ENCODE peak calls at places on chromosomes 1 and 21, in ten cellular contexts. One of them, this sample, is unnamed.

GRCh38 chr1:30807318-30808066 is 49.9 kb upstream of the LAPTM5 start:
- DNase-seq in endodermal cell: no peak
- DNase-seq in endothelial cell: no peak
- DNase-seq in ovary: peak; percentile 49
- DNase-seq in cardiac muscle cell: peak; percentile 85
- DNase-seq in progenitor cell of endocrine pancreas: no peak
- DNase-seq in GM13976: no peak
- DNase-seq in GM12865: no peak
- DNase-seq in GM12878: no peak
- DNase-seq in fibroblast of mammary gland: peak; percentile 67
- DNase-seq in this sample: no peak

GRCh38 chr21:46054447-46054846 is 43.5 kb upstream of the COL6A2 start:
- DNase-seq in endodermal cell: no peak
- DNase-seq in endothelial cell: no peak
- DNase-seq in ovary: peak; percentile 72
- DNase-seq in cardiac muscle cell: peak; percentile 72
- DNase-seq in progenitor cell of endocrine pancreas: peak; percentile 8
- DNase-seq in GM13976: no peak
- DNase-seq in GM12865: no peak
- DNase-seq in GM12878: no peak
- DNase-seq in fibroblast of mammary gland: peak; percentile 47
- DNase-seq in this sample: no peak

GRCh38 chr21:42844411-42845113 is 34.8 kb downstream of the WDR4 start:
- DNase-seq in endodermal cell: peak; percentile 43
- DNase-seq in endothelial cell: no peak
- DNase-seq in ovary: no peak
- DNase-seq in cardiac muscle cell: no peak
- DNase-seq in progenitor cell of endocrine pancreas: no peak
- DNase-seq in GM13976: no peak
- DNase-seq in GM12865: no peak
- DNase-seq in GM12878: no peak
- DNase-seq in fibroblast of mammary gland: no peak
- DNase-seq in this sample: no peak

GRCh38 chr21:36647279-36648093 is 51.4 kb upstream of the SIM2 start:
- DNase-seq in endodermal cell: peak; percentile 84
- DNase-seq in endothelial cell: peak; percentile 46
- DNase-seq in ovary: no peak
- DNase-seq in cardiac muscle cell: peak; percentile 60
- DNase-seq in progenitor cell of endocrine pancreas: no peak
- DNase-seq in GM13976: no peak
- DNase-seq in GM12865: no peak
- DNase-seq in GM12878: no peak
- DNase-seq in fibroblast of mammary gland: peak; percentile 41
- DNase-seq in this sample: no peak

GRCh38 chr1:205261946-205262668 is 34.4 kb downstream of the TMCC2 start:
- DNase-seq in endodermal cell: no peak
- DNase-seq in endothelial cell: peak; percentile 31
- DNase-seq in ovary: no peak
- DNase-seq in cardiac muscle cell: peak; percentile 54
- DNase-seq in progenitor cell of endocrine pancreas: no peak
- DNase-seq in GM13976: no peak
- DNase-seq in GM12865: no peak
- DNase-seq in GM12878: no peak
- DNase-seq in fibroblast of mammary gland: peak; percentile 38
- DNase-seq in this sample: no peak

GRCh38 chr1:207463021-207463420 is 8.9 kb downstream of the CR2 start:
- DNase-seq in endodermal cell: no peak
- DNase-seq in endothelial cell: no peak
- DNase-seq in ovary: no peak
- DNase-seq in cardiac muscle cell: no peak
- DNase-seq in progenitor cell of endocrine pancreas: no peak
- DNase-seq in GM13976: no peak
- DNase-seq in GM12865: no peak
- DNase-seq in GM12878: no peak
- DNase-seq in fibroblast of mammary gland: peak; percentile 50
- DNase-seq in this sample: no peak

GRCh38 chr1:58618303-58618702 is 41.3 kb upstream of the TACSTD2 start:
- DNase-seq in endodermal cell: no peak
- DNase-seq in endothelial cell: no peak
- DNase-seq in ovary: no peak
- DNase-seq in cardiac muscle cell: peak; percentile 91
- DNase-seq in progenitor cell of endocrine pancreas: no peak
- DNase-seq in GM13976: no peak
- DNase-seq in GM12865: peak; percentile 21
- DNase-seq in GM12878: no peak
- DNase-seq in fibroblast of mammary gland: peak; percentile 96
- DNase-seq in this sample: no peak

GRCh38 chr1:86756062-86756406 is 51.7 kb downstream of the SH3GLB1 start:
- DNase-seq in endodermal cell: no peak
- DNase-seq in endothelial cell: no peak
- DNase-seq in ovary: no peak
- DNase-seq in cardiac muscle cell: no peak
- DNase-seq in progenitor cell of endocrine pancreas: no peak
- DNase-seq in GM13976: no peak
- DNase-seq in GM12865: no peak
- DNase-seq in GM12878: no peak
- DNase-seq in fibroblast of mammary gland: no peak
- DNase-seq in this sample: no peak

GRCh38 chr1:211495584-211495983 is 3.6 kb upstream of the RD3 start:
- DNase-seq in endodermal cell: no peak
- DNase-seq in endothelial cell: no peak
- DNase-seq in ovary: no peak
- DNase-seq in cardiac muscle cell: no peak
- DNase-seq in progenitor cell of endocrine pancreas: no peak
- DNase-seq in GM13976: no peak
- DNase-seq in GM12865: no peak
- DNase-seq in GM12878: no peak
- DNase-seq in fibroblast of mammary gland: no peak
- DNase-seq in this sample: no peak

GRCh38 chr1:30088594-30089556 is 634.5 kb downstream of the MATN1 start:
- DNase-seq in endodermal cell: no peak
- DNase-seq in endothelial cell: no peak
- DNase-seq in ovary: no peak
- DNase-seq in cardiac muscle cell: peak; percentile 9
- DNase-seq in progenitor cell of endocrine pancreas: no peak
- DNase-seq in GM13976: no peak
- DNase-seq in GM12865: no peak
- DNase-seq in GM12878: no peak
- DNase-seq in fibroblast of mammary gland: no peak
- DNase-seq in this sample: no peak

GRCh38 chr1:40848530-40849189 is 13.5 kb downstream of the CITED4 start:
- DNase-seq in endodermal cell: peak; percentile 93
- DNase-seq in endothelial cell: peak; percentile 70
- DNase-seq in ovary: peak; percentile 63
- DNase-seq in cardiac muscle cell: peak; percentile 75
- DNase-seq in progenitor cell of endocrine pancreas: peak; percentile 56
- DNase-seq in GM13976: peak; percentile 51
- DNase-seq in GM12865: peak; percentile 56
- DNase-seq in GM12878: no peak
- DNase-seq in fibroblast of mammary gland: peak; percentile 76
- DNase-seq in this sample: peak; percentile 42

GRCh38 chr1:191693797-191694196 is 464.5 kb upstream of the RGS18 start:
- DNase-seq in endodermal cell: no peak
- DNase-seq in endothelial cell: no peak
- DNase-seq in ovary: no peak
- DNase-seq in cardiac muscle cell: no peak
- DNase-seq in progenitor cell of endocrine pancreas: no peak
- DNase-seq in GM13976: no peak
- DNase-seq in GM12865: no peak
- DNase-seq in GM12878: no peak
- DNase-seq in fibroblast of mammary gland: no peak
- DNase-seq in this sample: no peak

GRCh38 chr1:4734219-4734618 is 79.8 kb downstream of the AJAP1 start:
- DNase-seq in endodermal cell: no peak
- DNase-seq in endothelial cell: no peak
- DNase-seq in ovary: no peak
- DNase-seq in cardiac muscle cell: no peak
- DNase-seq in progenitor cell of endocrine pancreas: no peak
- DNase-seq in GM13976: no peak
- DNase-seq in GM12865: no peak
- DNase-seq in GM12878: no peak
- DNase-seq in fibroblast of mammary gland: peak; percentile 1
- DNase-seq in this sample: no peak

GRCh38 chr1:21939650-21940374 is 2.7 kb upstream of the HSPG2 start:
- DNase-seq in endodermal cell: no peak
- DNase-seq in endothelial cell: no peak
- DNase-seq in ovary: peak; percentile 84
- DNase-seq in cardiac muscle cell: peak; percentile 94
- DNase-seq in progenitor cell of endocrine pancreas: no peak
- DNase-seq in GM13976: no peak
- DNase-seq in GM12865: peak; percentile 29
- DNase-seq in GM12878: no peak
- DNase-seq in fibroblast of mammary gland: peak; percentile 97
- DNase-seq in this sample: no peak

GRCh38 chr1:108983114-108983513 is 19.8 kb upstream of the CLCC1 start:
- DNase-seq in endodermal cell: no peak
- DNase-seq in endothelial cell: no peak
- DNase-seq in ovary: no peak
- DNase-seq in cardiac muscle cell: no peak
- DNase-seq in progenitor cell of endocrine pancreas: no peak
- DNase-seq in GM13976: no peak
- DNase-seq in GM12865: no peak
- DNase-seq in GM12878: no peak
- DNase-seq in fibroblast of mammary gland: no peak
- DNase-seq in this sample: no peak

GRCh38 chr1:59967141-59967697 is 40.6 kb upstream of the CYP2J2 start:
- DNase-seq in endodermal cell: no peak
- DNase-seq in endothelial cell: peak; percentile 54
- DNase-seq in ovary: no peak
- DNase-seq in cardiac muscle cell: peak; percentile 12
- DNase-seq in progenitor cell of endocrine pancreas: no peak
- DNase-seq in GM13976: no peak
- DNase-seq in GM12865: no peak
- DNase-seq in GM12878: no peak
- DNase-seq in fibroblast of mammary gland: peak; percentile 45
- DNase-seq in this sample: no peak

GRCh38 chr1:15322648-15323350 is 75.8 kb downstream of the FHAD1 start:
- DNase-seq in endodermal cell: no peak
- DNase-seq in endothelial cell: no peak
- DNase-seq in ovary: no peak
- DNase-seq in cardiac muscle cell: no peak
- DNase-seq in progenitor cell of endocrine pancreas: no peak
- DNase-seq in GM13976: no peak
- DNase-seq in GM12865: no peak
- DNase-seq in GM12878: no peak
- DNase-seq in fibroblast of mammary gland: no peak
- DNase-seq in this sample: no peak

GRCh38 chr21:29293495-29293894 is 5.2 kb upstream of the BACH1 start:
- DNase-seq in endodermal cell: no peak
- DNase-seq in endothelial cell: no peak
- DNase-seq in ovary: no peak
- DNase-seq in cardiac muscle cell: no peak
- DNase-seq in progenitor cell of endocrine pancreas: no peak
- DNase-seq in GM13976: peak; percentile 36
- DNase-seq in GM12865: peak; percentile 87
- DNase-seq in GM12878: peak; percentile 71
- DNase-seq in fibroblast of mammary gland: no peak
- DNase-seq in this sample: peak; percentile 37

GRCh38 chr1:229378586-229379442 is 36.0 kb upstream of the CCSAP start:
- DNase-seq in endodermal cell: no peak
- DNase-seq in endothelial cell: no peak
- DNase-seq in ovary: no peak
- DNase-seq in cardiac muscle cell: peak; percentile 10
- DNase-seq in progenitor cell of endocrine pancreas: no peak
- DNase-seq in GM13976: no peak
- DNase-seq in GM12865: no peak
- DNase-seq in GM12878: no peak
- DNase-seq in fibroblast of mammary gland: peak; percentile 16
- DNase-seq in this sample: no peak
- TF ChIP-seq CTCF in endodermal cell: peak; percentile 40
- TF ChIP-seq CTCF in endothelial cell: no peak
- TF ChIP-seq CTCF in ovary: no peak
- TF ChIP-seq CTCF in cardiac muscle cell: no peak
- TF ChIP-seq CTCF in progenitor cell of endocrine pancreas: no peak
- TF ChIP-seq CTCF in GM13976: no peak
- TF ChIP-seq CTCF in GM12865: no peak
- TF ChIP-seq CTCF in GM12878: no peak
- TF ChIP-seq CTCF in fibroblast of mammary gland: no peak
- TF ChIP-seq CTCF in this sample: no peak

GRCh38 chr1:213070399-213070798 is 19.4 kb downstream of the RPS6KC1 start:
- DNase-seq in endodermal cell: no peak
- DNase-seq in endothelial cell: no peak
- DNase-seq in ovary: no peak
- DNase-seq in cardiac muscle cell: peak; percentile 85
- DNase-seq in progenitor cell of endocrine pancreas: no peak
- DNase-seq in GM13976: peak; percentile 51
- DNase-seq in GM12865: peak; percentile 87
- DNase-seq in GM12878: peak; percentile 84
- DNase-seq in fibroblast of mammary gland: peak; percentile 85
- DNase-seq in this sample: peak; percentile 49
- TF ChIP-seq CTCF in endodermal cell: peak; percentile 23
- TF ChIP-seq CTCF in endothelial cell: no peak
- TF ChIP-seq CTCF in ovary: no peak
- TF ChIP-seq CTCF in cardiac muscle cell: peak; percentile 44
- TF ChIP-seq CTCF in progenitor cell of endocrine pancreas: no peak
- TF ChIP-seq CTCF in GM13976: peak; percentile 47
- TF ChIP-seq CTCF in GM12865: peak; percentile 17
- TF ChIP-seq CTCF in GM12878: peak; percentile 47
- TF ChIP-seq CTCF in fibroblast of mammary gland: peak; percentile 21
- TF ChIP-seq CTCF in this sample: peak; percentile 47

GRCh38 chr1:213136190-213136917 is 85.3 kb downstream of the RPS6KC1 start:
- DNase-seq in endodermal cell: no peak
- DNase-seq in endothelial cell: no peak
- DNase-seq in ovary: no peak
- DNase-seq in cardiac muscle cell: no peak
- DNase-seq in progenitor cell of endocrine pancreas: no peak
- DNase-seq in GM13976: no peak
- DNase-seq in GM12865: no peak
- DNase-seq in GM12878: no peak
- DNase-seq in fibroblast of mammary gland: no peak
- DNase-seq in this sample: no peak

GRCh38 chr1:213138892-213139291 is 87.9 kb downstream of the RPS6KC1 start:
- DNase-seq in endodermal cell: no peak
- DNase-seq in endothelial cell: no peak
- DNase-seq in ovary: no peak
- DNase-seq in cardiac muscle cell: no peak
- DNase-seq in progenitor cell of endocrine pancreas: no peak
- DNase-seq in GM13976: no peak
- DNase-seq in GM12865: no peak
- DNase-seq in GM12878: no peak
- DNase-seq in fibroblast of mammary gland: peak; percentile 49
- DNase-seq in this sample: no peak

GRCh38 chr1:213135572-213135971 is 84.5 kb downstream of the RPS6KC1 start:
- DNase-seq in endodermal cell: no peak
- DNase-seq in endothelial cell: no peak
- DNase-seq in ovary: no peak
- DNase-seq in cardiac muscle cell: peak; percentile 25
- DNase-seq in progenitor cell of endocrine pancreas: no peak
- DNase-seq in GM13976: no peak
- DNase-seq in GM12865: no peak
- DNase-seq in GM12878: no peak
- DNase-seq in fibroblast of mammary gland: peak; percentile 49
- DNase-seq in this sample: no peak

GRCh38 chr1:213138391-213138790 is 87.3 kb downstream of the RPS6KC1 start:
- DNase-seq in endodermal cell: no peak
- DNase-seq in endothelial cell: no peak
- DNase-seq in ovary: no peak
- DNase-seq in cardiac muscle cell: no peak
- DNase-seq in progenitor cell of endocrine pancreas: no peak
- DNase-seq in GM13976: no peak
- DNase-seq in GM12865: no peak
- DNase-seq in GM12878: no peak
- DNase-seq in fibroblast of mammary gland: no peak
- DNase-seq in this sample: no peak
- TF ChIP-seq CTCF in endodermal cell: no peak
- TF ChIP-seq CTCF in endothelial cell: no peak
- TF ChIP-seq CTCF in ovary: no peak
- TF ChIP-seq CTCF in cardiac muscle cell: no peak
- TF ChIP-seq CTCF in progenitor cell of endocrine pancreas: no peak
- TF ChIP-seq CTCF in GM13976: no peak
- TF ChIP-seq CTCF in GM12865: no peak
- TF ChIP-seq CTCF in GM12878: no peak
- TF ChIP-seq CTCF in fibroblast of mammary gland: no peak
- TF ChIP-seq CTCF in this sample: no peak

GRCh38 chr1:20663365-20663764 is 2.2 kb upstream of the DDOST start:
- DNase-seq in endodermal cell: peak; percentile 53
- DNase-seq in endothelial cell: no peak
- DNase-seq in ovary: no peak
- DNase-seq in cardiac muscle cell: no peak
- DNase-seq in progenitor cell of endocrine pancreas: no peak
- DNase-seq in GM13976: no peak
- DNase-seq in GM12865: no peak
- DNase-seq in GM12878: no peak
- DNase-seq in fibroblast of mammary gland: no peak
- DNase-seq in this sample: no peak
- TF ChIP-seq CTCF in endodermal cell: peak; percentile 22
- TF ChIP-seq CTCF in endothelial cell: no peak
- TF ChIP-seq CTCF in ovary: no peak
- TF ChIP-seq CTCF in cardiac muscle cell: no peak
- TF ChIP-seq CTCF in progenitor cell of endocrine pancreas: no peak
- TF ChIP-seq CTCF in GM13976: no peak
- TF ChIP-seq CTCF in GM12865: no peak
- TF ChIP-seq CTCF in GM12878: peak; percentile 6
- TF ChIP-seq CTCF in fibroblast of mammary gland: no peak
- TF ChIP-seq CTCF in this sample: no peak

This sample was measured in GM13977.